ENCODE peak calls at places on chromosome 14, in four cellular contexts. G, H, N and D are unnamed samples.

GRCh38 chr14:84036863-84037262 is 1493.1 kb upstream of the FLRT2 start:
- DNase-seq in H (no peak), G (no peak), N (peak), D (no peak)

GRCh38 chr14:81252278-81252677 is 31.5 kb upstream of the GTF2A1 start:
- DNase-seq in N (no peak), G (peak), H (no peak), D (no peak)

GRCh38 chr14:56855891-56856461 is 45.7 kb upstream of the OTX2 start:
- DNase-seq in N (no peak), H (no peak), G (no peak), D (peak)

GRCh38 chr14:104677506-104678332 is 11.7 kb upstream of the INF2 start:
- DNase-seq in N (peak), G (peak), H (peak), D (no peak)

GRCh38 chr14:56585461-56586084 is 6.0 kb downstream of the TMEM260 start:
- DNase-seq in G (no peak), H (no peak), N (peak), D (no peak)

GRCh38 chr14:95686935-95687334 is 709 bp downstream of the TCL1B start:
- DNase-seq in H (no peak), G (no peak), N (no peak), D (no peak)

GRCh38 chr14:60805881-60806569 is 71.5 kb downstream of the MNAT1 start:
- DNase-seq in N (peak), G (no peak), H (no peak), D (no peak)

GRCh38 chr14:32396874-32397273 is 67.8 kb downstream of the AKAP6 start:
- DNase-seq in G (no peak), N (no peak), H (no peak), D (no peak)

GRCh38 chr14:36477266-36477665 is 42.8 kb downstream of the NKX2-1 start:
- DNase-seq in G (no peak), N (no peak), H (no peak), D (no peak)

GRCh38 chr14:56359245-56359644 is 220.4 kb upstream of the TMEM260 start:
- DNase-seq in H (no peak), N (no peak), G (no peak), D (no peak)

GRCh38 chr14:81313775-81314429 is 86.2 kb downstream of the STON2 start:
- DNase-seq in N (no peak), H (no peak), G (no peak), D (no peak)

GRCh38 chr14:53331247-53331646 is 178.1 kb upstream of the DDHD1 start:
- DNase-seq in N (peak), G (no peak), H (no peak), D (no peak)

GRCh38 chr14:90438841-90439240 is 42.0 kb downstream of the CALM1 start:
- DNase-seq in H (no peak), G (peak), N (no peak), D (no peak)

GRCh38 chr14:99391671-99392070 is 89.0 kb downstream of the SETD3 start:
- DNase-seq in G (no peak), N (no peak), H (no peak), D (no peak)

GRCh38 chr14:104878582-104878981 is 13.5 kb downstream of the CEP170B start:
- DNase-seq in N (no peak), H (no peak), G (no peak), D (no peak)

GRCh38 chr14:68374682-68375081 is 418.2 kb downstream of the ZFP36L1 start:
- DNase-seq in G (no peak), N (no peak), H (no peak), D (no peak)

GRCh38 chr14:75168586-75169335 is 7.7 kb downstream of the TMED10 start:
- DNase-seq in G (no peak), H (no peak), N (no peak), D (no peak)

GRCh38 chr14:105537580-105538474 is 11.4 kb downstream of the TMEM121 start:
- DNase-seq in G (peak), H (peak), N (no peak), D (no peak)

GRCh38 chr14:101171650-101172049 is 268.1 kb upstream of the RTL1 start:
- DNase-seq in N (no peak), H (no peak), G (no peak), D (no peak)

GRCh38 chr14:83975435-83976222 is 1554.3 kb upstream of the FLRT2 start:
- DNase-seq in H (no peak), N (no peak), G (no peak), D (no peak)

GRCh38 chr14:94867931-94868597 is 98.2 kb upstream of the GSC start:
- DNase-seq in N (peak), G (no peak), H (no peak), D (no peak)

GRCh38 chr14:51129130-51129529 is 34.2 kb upstream of the TRIM9 start:
- DNase-seq in N (no peak), H (no peak), G (no peak), D (no peak)

GRCh38 chr14:53567236-53567785 is 389.3 kb downstream of the BMP4 start:
- DNase-seq in N (no peak), G (no peak), H (no peak), D (peak)

GRCh38 chr14:73526036-73526984 is 10.6 kb upstream of the ACOT1 start:
- DNase-seq in N (peak), G (no peak), H (peak), D (no peak)

GRCh38 chr14:54278087-54278486 is 118.7 kb upstream of the CDKN3 start:
- DNase-seq in G (no peak), N (no peak), H (no peak), D (no peak)